ENCODE peak calls at places on chromosome 10, in ten cellular contexts. One of them, this sample, is unnamed.

GRCh38 chr10:52359466-52359865 is 45.4 kb downstream of the DKK1 start:
- DNase-seq in left ventricle myocardium superior: no peak
- DNase-seq in activated T-cell treated with anti-CD3 and anti-CD28 coated beads for 4 hours: no peak
- DNase-seq in AG04450: no peak
- DNase-seq in heart left ventricle: no peak
- DNase-seq in fibroblast of lung: peak
- DNase-seq in midbrain: no peak
- DNase-seq in K562: no peak
- DNase-seq in HTR-8/SVneo: no peak
- DNase-seq in T follicular helper cell: no peak
- DNase-seq in this sample: no peak

GRCh38 chr10:26859241-26860025 is 1.3 kb downstream of the ABI1 start:
- DNase-seq in fibroblast of lung: no peak
- DNase-seq in K562: no peak
- DNase-seq in HTR-8/SVneo: no peak
- DNase-seq in T follicular helper cell: no peak
- DNase-seq in activated T-cell treated with anti-CD3 and anti-CD28 coated beads for 4 hours: no peak
- DNase-seq in AG04450: no peak
- DNase-seq in midbrain: peak
- DNase-seq in heart left ventricle: no peak
- DNase-seq in left ventricle myocardium superior: no peak
- DNase-seq in this sample: no peak

GRCh38 chr10:133035952-133036351 is 51.8 kb upstream of the ADGRA1 start:
- DNase-seq in HTR-8/SVneo: no peak
- DNase-seq in heart left ventricle: no peak
- DNase-seq in activated T-cell treated with anti-CD3 and anti-CD28 coated beads for 4 hours: no peak
- DNase-seq in K562: no peak
- DNase-seq in fibroblast of lung: no peak
- DNase-seq in AG04450: no peak
- DNase-seq in midbrain: no peak
- DNase-seq in left ventricle myocardium superior: no peak
- DNase-seq in T follicular helper cell: no peak
- DNase-seq in this sample: no peak

GRCh38 chr10:103452714-103453230 is 602 bp upstream of the CALHM2 start:
- DNase-seq in HTR-8/SVneo: no peak
- DNase-seq in heart left ventricle: no peak
- DNase-seq in K562: no peak
- DNase-seq in midbrain: no peak
- DNase-seq in left ventricle myocardium superior: no peak
- DNase-seq in fibroblast of lung: no peak
- DNase-seq in activated T-cell treated with anti-CD3 and anti-CD28 coated beads for 4 hours: no peak
- DNase-seq in AG04450: no peak
- DNase-seq in T follicular helper cell: no peak
- DNase-seq in this sample: no peak

GRCh38 chr10:4677296-4678021 is 148.5 kb upstream of the AKR1E2 start:
- DNase-seq in T follicular helper cell: no peak
- DNase-seq in AG04450: no peak
- DNase-seq in heart left ventricle: no peak
- DNase-seq in HTR-8/SVneo: no peak
- DNase-seq in K562: no peak
- DNase-seq in left ventricle myocardium superior: no peak
- DNase-seq in fibroblast of lung: peak
- DNase-seq in activated T-cell treated with anti-CD3 and anti-CD28 coated beads for 4 hours: no peak
- DNase-seq in midbrain: no peak
- DNase-seq in this sample: no peak

GRCh38 chr10:126433351-126433750 is 45.1 kb upstream of the ADAM12 start:
- DNase-seq in T follicular helper cell: no peak
- DNase-seq in K562: no peak
- DNase-seq in fibroblast of lung: peak
- DNase-seq in midbrain: no peak
- DNase-seq in left ventricle myocardium superior: no peak
- DNase-seq in HTR-8/SVneo: peak
- DNase-seq in activated T-cell treated with anti-CD3 and anti-CD28 coated beads for 4 hours: no peak
- DNase-seq in heart left ventricle: no peak
- DNase-seq in AG04450: no peak
- DNase-seq in this sample: no peak

GRCh38 chr10:69382382-69383117 is 34.2 kb downstream of the TACR2 start:
- DNase-seq in activated T-cell treated with anti-CD3 and anti-CD28 coated beads for 4 hours: no peak
- DNase-seq in T follicular helper cell: no peak
- DNase-seq in fibroblast of lung: peak
- DNase-seq in HTR-8/SVneo: peak
- DNase-seq in left ventricle myocardium superior: no peak
- DNase-seq in K562: no peak
- DNase-seq in heart left ventricle: no peak
- DNase-seq in AG04450: peak
- DNase-seq in midbrain: no peak
- DNase-seq in this sample: no peak

GRCh38 chr10:18402766-18403346 is 248.5 kb downstream of the NSUN6 start:
- DNase-seq in T follicular helper cell: no peak
- DNase-seq in AG04450: no peak
- DNase-seq in HTR-8/SVneo: no peak
- DNase-seq in midbrain: no peak
- DNase-seq in activated T-cell treated with anti-CD3 and anti-CD28 coated beads for 4 hours: no peak
- DNase-seq in K562: no peak
- DNase-seq in fibroblast of lung: peak
- DNase-seq in heart left ventricle: no peak
- DNase-seq in left ventricle myocardium superior: no peak
- DNase-seq in this sample: no peak

GRCh38 chr10:120286280-120286679 is 170.7 kb upstream of the PLPP4 start:
- DNase-seq in fibroblast of lung: no peak
- DNase-seq in T follicular helper cell: no peak
- DNase-seq in heart left ventricle: no peak
- DNase-seq in HTR-8/SVneo: no peak
- DNase-seq in K562: no peak
- DNase-seq in midbrain: no peak
- DNase-seq in activated T-cell treated with anti-CD3 and anti-CD28 coated beads for 4 hours: no peak
- DNase-seq in AG04450: no peak
- DNase-seq in left ventricle myocardium superior: no peak
- DNase-seq in this sample: no peak

GRCh38 chr10:132375116-132375794 is 21.7 kb upstream of the PWWP2B start:
- DNase-seq in heart left ventricle: no peak
- DNase-seq in HTR-8/SVneo: no peak
- DNase-seq in activated T-cell treated with anti-CD3 and anti-CD28 coated beads for 4 hours: no peak
- DNase-seq in AG04450: no peak
- DNase-seq in left ventricle myocardium superior: no peak
- DNase-seq in K562: no peak
- DNase-seq in fibroblast of lung: no peak
- DNase-seq in midbrain: no peak
- DNase-seq in T follicular helper cell: no peak
- DNase-seq in this sample: no peak

GRCh38 chr10:122164815-122165491 is 106.1 kb upstream of the BTBD16 start:
- DNase-seq in left ventricle myocardium superior: no peak
- DNase-seq in AG04450: no peak
- DNase-seq in T follicular helper cell: no peak
- DNase-seq in midbrain: no peak
- DNase-seq in HTR-8/SVneo: no peak
- DNase-seq in K562: no peak
- DNase-seq in heart left ventricle: no peak
- DNase-seq in fibroblast of lung: no peak
- DNase-seq in activated T-cell treated with anti-CD3 and anti-CD28 coated beads for 4 hours: no peak
- DNase-seq in this sample: no peak

GRCh38 chr10:548212-548897 is 141.1 kb downstream of the DIP2C start:
- DNase-seq in K562: no peak
- DNase-seq in midbrain: no peak
- DNase-seq in activated T-cell treated with anti-CD3 and anti-CD28 coated beads for 4 hours: no peak
- DNase-seq in heart left ventricle: no peak
- DNase-seq in HTR-8/SVneo: no peak
- DNase-seq in fibroblast of lung: no peak
- DNase-seq in left ventricle myocardium superior: no peak
- DNase-seq in AG04450: no peak
- DNase-seq in T follicular helper cell: no peak
- DNase-seq in this sample: no peak

GRCh38 chr10:88411772-88412349 is 171.3 kb downstream of the RNLS start:
- DNase-seq in T follicular helper cell: no peak
- DNase-seq in HTR-8/SVneo: no peak
- DNase-seq in heart left ventricle: no peak
- DNase-seq in K562: no peak
- DNase-seq in left ventricle myocardium superior: no peak
- DNase-seq in activated T-cell treated with anti-CD3 and anti-CD28 coated beads for 4 hours: no peak
- DNase-seq in midbrain: no peak
- DNase-seq in AG04450: no peak
- DNase-seq in fibroblast of lung: no peak
- DNase-seq in this sample: no peak

GRCh38 chr10:14414901-14415300 is 84.2 kb upstream of the FRMD4A start:
- DNase-seq in fibroblast of lung: peak
- DNase-seq in T follicular helper cell: no peak
- DNase-seq in left ventricle myocardium superior: no peak
- DNase-seq in heart left ventricle: no peak
- DNase-seq in HTR-8/SVneo: no peak
- DNase-seq in activated T-cell treated with anti-CD3 and anti-CD28 coated beads for 4 hours: no peak
- DNase-seq in midbrain: no peak
- DNase-seq in K562: no peak
- DNase-seq in AG04450: peak
- DNase-seq in this sample: no peak

GRCh38 chr10:14429043-14429713 is 98.5 kb upstream of the FRMD4A start:
- DNase-seq in activated T-cell treated with anti-CD3 and anti-CD28 coated beads for 4 hours: no peak
- DNase-seq in fibroblast of lung: no peak
- DNase-seq in HTR-8/SVneo: no peak
- DNase-seq in T follicular helper cell: no peak
- DNase-seq in K562: no peak
- DNase-seq in heart left ventricle: no peak
- DNase-seq in left ventricle myocardium superior: no peak
- DNase-seq in AG04450: no peak
- DNase-seq in midbrain: no peak
- DNase-seq in this sample: no peak

GRCh38 chr10:47016564-47016963 is 105.3 kb downstream of the PTPN20 start:
- DNase-seq in T follicular helper cell: no peak
- DNase-seq in fibroblast of lung: no peak
- DNase-seq in activated T-cell treated with anti-CD3 and anti-CD28 coated beads for 4 hours: no peak
- DNase-seq in midbrain: no peak
- DNase-seq in left ventricle myocardium superior: no peak
- DNase-seq in K562: no peak
- DNase-seq in AG04450: no peak
- DNase-seq in HTR-8/SVneo: no peak
- DNase-seq in heart left ventricle: no peak
- DNase-seq in this sample: no peak

GRCh38 chr10:116692225-116692624 is 50.1 kb downstream of the HSPA12A start:
- DNase-seq in fibroblast of lung: no peak
- DNase-seq in K562: no peak
- DNase-seq in midbrain: no peak
- DNase-seq in AG04450: no peak
- DNase-seq in heart left ventricle: no peak
- DNase-seq in HTR-8/SVneo: no peak
- DNase-seq in activated T-cell treated with anti-CD3 and anti-CD28 coated beads for 4 hours: no peak
- DNase-seq in T follicular helper cell: no peak
- DNase-seq in left ventricle myocardium superior: no peak
- DNase-seq in this sample: no peak

GRCh38 chr10:23469596-23470237 is 30.8 kb downstream of the OTUD1 start:
- DNase-seq in T follicular helper cell: no peak
- DNase-seq in heart left ventricle: no peak
- DNase-seq in AG04450: no peak
- DNase-seq in midbrain: no peak
- DNase-seq in HTR-8/SVneo: no peak
- DNase-seq in activated T-cell treated with anti-CD3 and anti-CD28 coated beads for 4 hours: no peak
- DNase-seq in K562: no peak
- DNase-seq in fibroblast of lung: no peak
- DNase-seq in left ventricle myocardium superior: no peak
- DNase-seq in this sample: no peak

GRCh38 chr10:6721480-6721879 is 141.4 kb upstream of the PRKCQ start:
- DNase-seq in HTR-8/SVneo: peak
- DNase-seq in activated T-cell treated with anti-CD3 and anti-CD28 coated beads for 4 hours: no peak
- DNase-seq in T follicular helper cell: no peak
- DNase-seq in fibroblast of lung: peak
- DNase-seq in AG04450: peak
- DNase-seq in left ventricle myocardium superior: peak
- DNase-seq in midbrain: no peak
- DNase-seq in heart left ventricle: peak
- DNase-seq in K562: no peak
- DNase-seq in this sample: no peak

GRCh38 chr10:93072225-93072712 is 1.4 kb upstream of the CYP26A1 start:
- DNase-seq in activated T-cell treated with anti-CD3 and anti-CD28 coated beads for 4 hours: no peak
- DNase-seq in midbrain: no peak
- DNase-seq in AG04450: no peak
- DNase-seq in HTR-8/SVneo: no peak
- DNase-seq in left ventricle myocardium superior: no peak
- DNase-seq in fibroblast of lung: no peak
- DNase-seq in heart left ventricle: no peak
- DNase-seq in T follicular helper cell: no peak
- DNase-seq in K562: no peak
- DNase-seq in this sample: no peak

GRCh38 chr10:110783509-110784103 is 88.1 kb upstream of the PDCD4 start:
- DNase-seq in T follicular helper cell: peak
- DNase-seq in AG04450: no peak
- DNase-seq in heart left ventricle: no peak
- DNase-seq in fibroblast of lung: no peak
- DNase-seq in HTR-8/SVneo: no peak
- DNase-seq in midbrain: no peak
- DNase-seq in activated T-cell treated with anti-CD3 and anti-CD28 coated beads for 4 hours: peak
- DNase-seq in K562: no peak
- DNase-seq in left ventricle myocardium superior: no peak
- DNase-seq in this sample: peak

GRCh38 chr10:103695584-103696005 is 159.8 kb downstream of the SH3PXD2A start:
- DNase-seq in K562: peak
- DNase-seq in fibroblast of lung: peak
- DNase-seq in midbrain: no peak
- DNase-seq in T follicular helper cell: no peak
- DNase-seq in AG04450: no peak
- DNase-seq in activated T-cell treated with anti-CD3 and anti-CD28 coated beads for 4 hours: no peak
- DNase-seq in heart left ventricle: no peak
- DNase-seq in HTR-8/SVneo: no peak
- DNase-seq in left ventricle myocardium superior: no peak
- DNase-seq in this sample: no peak

GRCh38 chr10:128418819-128419218 is 292.6 kb upstream of the MKI67 start:
- DNase-seq in T follicular helper cell: no peak
- DNase-seq in fibroblast of lung: no peak
- DNase-seq in HTR-8/SVneo: no peak
- DNase-seq in heart left ventricle: no peak
- DNase-seq in K562: no peak
- DNase-seq in midbrain: no peak
- DNase-seq in AG04450: no peak
- DNase-seq in activated T-cell treated with anti-CD3 and anti-CD28 coated beads for 4 hours: no peak
- DNase-seq in left ventricle myocardium superior: no peak
- DNase-seq in this sample: no peak

GRCh38 chr10:49172204-49173132 is 15.7 kb downstream of the TMEM273 start:
- DNase-seq in HTR-8/SVneo: no peak
- DNase-seq in fibroblast of lung: no peak
- DNase-seq in T follicular helper cell: no peak
- DNase-seq in midbrain: no peak
- DNase-seq in K562: peak
- DNase-seq in heart left ventricle: no peak
- DNase-seq in AG04450: no peak
- DNase-seq in activated T-cell treated with anti-CD3 and anti-CD28 coated beads for 4 hours: no peak
- DNase-seq in left ventricle myocardium superior: no peak
- DNase-seq in this sample: no peak

GRCh38 chr10:30387646-30388243 is 38.7 kb upstream of the MTPAP start:
- DNase-seq in K562: no peak
- DNase-seq in T follicular helper cell: no peak
- DNase-seq in midbrain: no peak
- DNase-seq in fibroblast of lung: peak
- DNase-seq in HTR-8/SVneo: no peak
- DNase-seq in left ventricle myocardium superior: no peak
- DNase-seq in heart left ventricle: no peak
- DNase-seq in AG04450: no peak
- DNase-seq in activated T-cell treated with anti-CD3 and anti-CD28 coated beads for 4 hours: no peak
- DNase-seq in this sample: no peak

GRCh38 chr10:44689368-44689767 is 221.8 kb upstream of the TMEM72 start:
- DNase-seq in activated T-cell treated with anti-CD3 and anti-CD28 coated beads for 4 hours: no peak
- DNase-seq in midbrain: no peak
- DNase-seq in heart left ventricle: no peak
- DNase-seq in T follicular helper cell: no peak
- DNase-seq in HTR-8/SVneo: no peak
- DNase-seq in K562: no peak
- DNase-seq in left ventricle myocardium superior: no peak
- DNase-seq in fibroblast of lung: no peak
- DNase-seq in AG04450: no peak
- DNase-seq in this sample: no peak

GRCh38 chr10:75137533-75138438 is 26.3 kb downstream of the SAMD8 start:
- DNase-seq in AG04450: peak
- DNase-seq in activated T-cell treated with anti-CD3 and anti-CD28 coated beads for 4 hours: no peak
- DNase-seq in T follicular helper cell: no peak
- DNase-seq in midbrain: no peak
- DNase-seq in K562: peak
- DNase-seq in HTR-8/SVneo: peak
- DNase-seq in heart left ventricle: no peak
- DNase-seq in left ventricle myocardium superior: no peak
- DNase-seq in fibroblast of lung: peak
- DNase-seq in this sample: no peak

GRCh38 chr10:62047240-62047897 is 145.9 kb downstream of the ARID5B start:
- DNase-seq in AG04450: no peak
- DNase-seq in T follicular helper cell: no peak
- DNase-seq in HTR-8/SVneo: no peak
- DNase-seq in left ventricle myocardium superior: no peak
- DNase-seq in midbrain: no peak
- DNase-seq in fibroblast of lung: peak
- DNase-seq in activated T-cell treated with anti-CD3 and anti-CD28 coated beads for 4 hours: no peak
- DNase-seq in K562: no peak
- DNase-seq in heart left ventricle: no peak
- DNase-seq in this sample: no peak

This sample was measured in T-helper 1 cell.